ENCODE peak calls at places on chromosomes 3 and 15, in six cellular contexts. B is neural progenitor cell, A is mammary epithelial cell, E is kidney, R is fibroblast of lung, Q is Peyer's patch. W is an unnamed sample. For H3K9me3, the result is how much of the 10 kb centered on the place peaks cover.

GRCh38 chr15:90232941-90233700 is 620 bp downstream of the CIB1 start:
- DNase-seq in B (peak), A (peak), E (peak), R (peak), Q (peak), W (no peak)

GRCh38 chr3:197038604-197039003 is 9.0 kb upstream of the MELTF start:
- DNase-seq in B (no peak), A (peak), E (no peak), R (no peak), Q (no peak), W (no peak)

GRCh38 chr3:127938800-127939199 is 23.8 kb downstream of the KBTBD12 start:
- DNase-seq in B (no peak), A (no peak), E (no peak), R (no peak), Q (no peak), W (no peak)

GRCh38 chr3:157918402-157918801 is 187.8 kb downstream of the SHOX2 start:
- DNase-seq in B (no peak), A (no peak), E (no peak), R (no peak), Q (no peak), W (no peak)

GRCh38 chr3:98812851-98813374 is 49.8 kb downstream of the ST3GAL6 start:
- DNase-seq in B (peak), A (no peak), E (no peak), R (peak), Q (no peak), W (no peak)

GRCh38 chr15:40941078-40941527 is 12.0 kb downstream of the DLL4 start:
- DNase-seq in B (peak), A (no peak), E (no peak), R (no peak), Q (no peak), W (no peak)

GRCh38 chr3:149703474-149703873 is 45.6 kb upstream of the WWTR1 start:
- DNase-seq in B (no peak), A (no peak), E (no peak), R (peak), Q (peak), W (no peak)

GRCh38 chr3:48655586-48655985 is 7.1 kb downstream of the CELSR3 start:
- DNase-seq in B (no peak), A (no peak), E (no peak), R (no peak), Q (peak), W (peak)

GRCh38 chr3:112390783-112391641 is 58.1 kb downstream of the CD200 start:
- DNase-seq in B (peak), A (peak), E (no peak), R (peak), Q (no peak), W (no peak)

GRCh38 chr3:66603161-66603611 is 102.4 kb upstream of the LRIG1 start:
- DNase-seq in B (no peak), A (peak), E (no peak), R (peak), Q (no peak), W (no peak)

GRCh38 chr3:193914602-193915001 is 221.3 kb upstream of the HES1 start:
- DNase-seq in B (no peak), A (no peak), E (no peak), R (no peak), Q (no peak), W (no peak)

GRCh38 chr3:189395825-189396224 is 224.1 kb downstream of the TPRG1 start:
- DNase-seq in B (no peak), A (no peak), E (no peak), R (no peak), Q (no peak), W (no peak)

GRCh38 chr15:89293012-89293411 is 41.6 kb downstream of the POLG start:
- DNase-seq in B (no peak), A (no peak), E (no peak), R (no peak), Q (no peak), W (no peak)

GRCh38 chr3:116000315-116000714 is 377.0 kb downstream of the GAP43 start:
- DNase-seq in B (no peak), A (peak), E (peak), R (peak), Q (no peak), W (no peak)

GRCh38 chr15:63191895-63192603 is 2.6 kb downstream of the RAB8B start:
- DNase-seq in B (no peak), A (no peak), E (no peak), R (no peak), Q (peak), W (peak)

GRCh38 chr15:25362545-25362944 is 76.3 kb downstream of the UBE3A start:
- DNase-seq in B (no peak), A (no peak), E (no peak), R (peak), Q (no peak), W (no peak)

GRCh38 chr3:116034797-116035196 is 410.5 kb downstream of the LSAMP start:
- DNase-seq in B (no peak), A (no peak), E (no peak), R (no peak), Q (no peak), W (no peak)

GRCh38 chr3:66158933-66159332 is 61.9 kb upstream of the SLC25A26 start:
- DNase-seq in B (no peak), A (no peak), E (no peak), R (no peak), Q (no peak), W (no peak)

GRCh38 chr3:61353353-61353752 is 102.1 kb upstream of the FHIT start:
- DNase-seq in B (no peak), A (no peak), E (no peak), R (no peak), Q (no peak), W (no peak)

GRCh38 chr15:82679626-82680199 is 30.0 kb downstream of the AP3B2 start:
- DNase-seq in B (no peak), A (no peak), E (no peak), R (no peak), Q (no peak), W (no peak)

GRCh38 chr3:23203651-23204111 is 554 bp downstream of the UBE2E2 start:
- DNase-seq in B (peak), A (peak), E (peak), R (no peak), Q (no peak), W (no peak)

GRCh38 chr15:73334086-73334485 is 34.7 kb downstream of the HCN4 start:
- DNase-seq in B (no peak), A (no peak), E (peak), R (no peak), Q (no peak), W (no peak)

GRCh38 chr3:186937017-186937875 is 6.9 kb downstream of the ST6GAL1 start:
- DNase-seq in B (no peak), A (no peak), E (no peak), R (no peak), Q (no peak), W (no peak)

GRCh38 chr15:62362608-62363007 is 197.5 kb upstream of the C2CD4B start:
- DNase-seq in B (no peak), A (peak), E (no peak), R (peak), Q (no peak), W (no peak)

GRCh38 chr15:23912191-23912590 is 225.1 kb upstream of the NDN start:
- DNase-seq in B (peak), A (no peak), E (no peak), R (no peak), Q (no peak), W (no peak)

GRCh38 chr3:21356402-21356801 is 394.6 kb downstream of the ZNF385D start:
- DNase-seq in B (no peak), A (peak), E (no peak), R (peak), Q (no peak), W (no peak)

GRCh38 chr15:73749533-73749932 is 3.6 kb downstream of the INSYN1 start:
- DNase-seq in B (no peak), A (no peak), E (no peak), R (no peak), Q (no peak), W (no peak)

GRCh38 chr3:21979706-21980105 is 228.7 kb upstream of the ZNF385D start:
- DNase-seq in B (no peak), A (peak), E (no peak), R (peak), Q (no peak), W (no peak)

GRCh38 chr3:16334909-16335308 is 69.9 kb downstream of the OXNAD1 start:
- DNase-seq in B (no peak), A (no peak), E (no peak), R (peak), Q (no peak), W (no peak)

GRCh38 chr3:73623316-73623715 is 1.4 kb downstream of the PDZRN3 start:
- DNase-seq in B (no peak), A (no peak), E (no peak), R (no peak), Q (no peak), W (no peak)

GRCh38 chr3:133408961-133409360 is 9.1 kb downstream of the BFSP2 start:
- DNase-seq in B (no peak), A (no peak), E (no peak), R (peak), Q (no peak), W (no peak)
- H3K4me3 ChIP-seq in B (no peak), A (no peak), E (no peak), R (no peak), Q (no peak), W (no peak)

DNA sequence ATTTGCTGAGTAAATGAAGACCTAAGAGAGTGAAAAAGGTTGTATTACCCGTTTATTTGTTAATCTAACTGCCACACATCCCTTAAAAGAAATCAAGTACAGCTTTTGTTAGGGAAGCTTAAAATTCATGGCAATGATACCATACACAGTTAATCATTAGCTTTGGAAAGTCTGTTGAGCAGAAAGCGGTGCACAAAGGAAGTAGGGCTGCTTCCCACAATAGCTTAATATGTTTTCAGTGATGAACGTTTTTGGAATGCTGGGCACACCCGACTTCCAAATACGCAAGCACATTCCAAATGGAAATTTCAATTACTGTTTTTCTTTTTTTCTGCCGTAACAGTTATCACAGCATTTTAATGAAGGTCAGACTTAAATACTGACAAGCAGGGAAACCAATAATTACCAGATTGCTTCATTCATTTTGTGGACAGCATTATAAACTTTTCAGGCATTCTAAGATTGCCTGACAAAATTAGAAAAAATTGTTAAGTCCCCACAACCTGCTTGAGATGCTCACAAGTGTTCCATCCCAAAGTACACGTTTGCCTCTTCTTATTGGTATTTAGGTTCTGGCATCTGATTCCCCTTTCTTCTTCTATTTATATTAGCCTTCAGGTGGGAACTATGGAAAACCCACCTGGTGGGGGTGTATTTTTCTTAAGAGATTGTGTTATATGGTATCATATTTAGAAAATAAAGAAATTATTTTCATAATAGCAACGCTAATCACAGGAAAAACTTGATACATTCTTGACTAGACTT is 1.1 kb upstream of the ECT2 start:
- DNase-seq in B (no peak), A (peak), E (no peak), R (peak), Q (no peak), W (no peak)
- H3K9me3 ChIP-seq in B (under half), A (under half), E (under half), R (under half), Q (under half), W (under half)

GRCh38 chr3:184568591-184568917 is 7.0 kb downstream of the EPHB3 start:
- DNase-seq in B (no peak), A (no peak), E (no peak), R (no peak), Q (no peak), W (no peak)

GRCh38 chr3:184571750-184572377 is 10.3 kb downstream of the EPHB3 start:
- DNase-seq in B (no peak), A (no peak), E (peak), R (no peak), Q (no peak), W (no peak)

GRCh38 chr3:184568918-184569829 is 7.6 kb downstream of the EPHB3 start:
- DNase-seq in B (peak), A (peak), E (peak), R (peak), Q (peak), W (no peak)

GRCh38 chr3:184570501-184570900 is 8.9 kb downstream of the EPHB3 start:
- DNase-seq in B (peak), A (no peak), E (peak), R (no peak), Q (no peak), W (no peak)

GRCh38 chr3:184570035-184570434 is 8.4 kb downstream of the EPHB3 start:
- DNase-seq in B (no peak), A (no peak), E (no peak), R (no peak), Q (no peak), W (no peak)
- H3K4me3 ChIP-seq in B (peak), A (no peak), E (no peak), R (no peak), Q (no peak), W (no peak)

GRCh38 chr15:57054351-57054750 is 135.9 kb downstream of the TCF12 start:
- DNase-seq in B (no peak), A (no peak), E (no peak), R (no peak), Q (no peak), W (no peak)

GRCh38 chr15:57057134-57057930 is 138.9 kb downstream of the TCF12 start:
- DNase-seq in B (peak), A (peak), E (no peak), R (no peak), Q (no peak), W (no peak)

GRCh38 chr15:57056357-57056756 is 137.9 kb downstream of the TCF12 start:
- DNase-seq in B (no peak), A (no peak), E (no peak), R (no peak), Q (no peak), W (no peak)

GRCh38 chr15:57048930-57049550 is 130.6 kb downstream of the TCF12 start:
- DNase-seq in B (no peak), A (no peak), E (no peak), R (peak), Q (no peak), W (no peak)

GRCh38 chr15:57053470-57053869 is 135.0 kb downstream of the TCF12 start:
- DNase-seq in B (no peak), A (no peak), E (no peak), R (no peak), Q (no peak), W (no peak)
- H3K9me3 ChIP-seq in B (under half), A (under half), E (under half), R (under half), Q (under half), W (under half)

GRCh38 chr15:100041380-100041779 is 300.4 kb downstream of the ADAMTS17 start:
- DNase-seq in B (no peak), A (no peak), E (no peak), R (no peak), Q (no peak), W (no peak)

GRCh38 chr15:100043732-100044131 is 298.0 kb downstream of the ADAMTS17 start:
- DNase-seq in B (no peak), A (peak), E (no peak), R (no peak), Q (no peak), W (no peak)

GRCh38 chr15:100042558-100042957 is 299.2 kb downstream of the ADAMTS17 start:
- DNase-seq in B (no peak), A (peak), E (no peak), R (peak), Q (no peak), W (no peak)

GRCh38 chr15:100039994-100040393 is 301.8 kb downstream of the ADAMTS17 start:
- DNase-seq in B (no peak), A (no peak), E (no peak), R (no peak), Q (no peak), W (no peak)

GRCh38 chr15:100043069-100043641 is 298.6 kb downstream of the ADAMTS17 start:
- DNase-seq in B (no peak), A (peak), E (no peak), R (peak), Q (no peak), W (no peak)
- H3K4me3 ChIP-seq in B (no peak), A (no peak), E (no peak), R (no peak), Q (no peak), W (no peak)

GRCh38 chr3:183653209-183654064 is 18.0 kb downstream of the KLHL24 start:
- DNase-seq in B (peak), A (peak), E (no peak), R (no peak), Q (no peak), W (no peak)
- H3K9me3 ChIP-seq in B (under half), A (under half), E (under half), R (under half), Q (under half), W (under half)

GRCh38 chr15:36612063-36612788 is 32.8 kb downstream of the CDIN1 start:
- DNase-seq in B (no peak), A (peak), E (no peak), R (peak), Q (no peak), W (no peak)
- H3K4me3 ChIP-seq in B (no peak), A (no peak), E (no peak), R (no peak), Q (no peak), W (no peak)

W was measured in CD8-positive, alpha-beta memory T cell.